ENCODE peak calls at places on chromosome 3, in seven cellular contexts. One of them, this sample, is unnamed.

GRCh38 chr3:35760147-35760546 is 120.8 kb downstream of the ARPP21 start:
- DNase-seq in G401: peak
- DNase-seq in NCI-H460: no peak
- DNase-seq in HT1080: no peak
- DNase-seq in HEK293T: no peak
- DNase-seq in aorta: no peak
- DNase-seq in substantia nigra: no peak
- DNase-seq in this sample: no peak

GRCh38 chr3:32245200-32245599 is 6.7 kb downstream of the CMTM8 start:
- DNase-seq in substantia nigra: no peak
- DNase-seq in NCI-H460: no peak
- DNase-seq in HEK293T: no peak
- DNase-seq in HT1080: no peak
- DNase-seq in G401: no peak
- DNase-seq in aorta: no peak
- DNase-seq in this sample: no peak

GRCh38 chr3:115549111-115549510 is 74.2 kb upstream of the GAP43 start:
- DNase-seq in substantia nigra: no peak
- DNase-seq in HEK293T: no peak
- DNase-seq in aorta: no peak
- DNase-seq in NCI-H460: no peak
- DNase-seq in G401: no peak
- DNase-seq in HT1080: no peak
- DNase-seq in this sample: no peak

GRCh38 chr3:110027446-110027845 is 690.1 kb upstream of the DPPA4 start:
- DNase-seq in HEK293T: no peak
- DNase-seq in HT1080: peak
- DNase-seq in NCI-H460: no peak
- DNase-seq in substantia nigra: no peak
- DNase-seq in aorta: no peak
- DNase-seq in G401: no peak
- DNase-seq in this sample: peak

GRCh38 chr3:12229896-12230295 is 59.0 kb upstream of the PPARG start:
- DNase-seq in NCI-H460: no peak
- DNase-seq in HEK293T: no peak
- DNase-seq in aorta: no peak
- DNase-seq in G401: no peak
- DNase-seq in substantia nigra: no peak
- DNase-seq in HT1080: no peak
- DNase-seq in this sample: no peak

GRCh38 chr3:141431411-141432378 is 55.1 kb upstream of the RASA2 start:
- DNase-seq in HEK293T: no peak
- DNase-seq in HT1080: no peak
- DNase-seq in substantia nigra: no peak
- DNase-seq in G401: no peak
- DNase-seq in aorta: no peak
- DNase-seq in NCI-H460: no peak
- DNase-seq in this sample: no peak

GRCh38 chr3:193894121-193894863 is 241.7 kb upstream of the HES1 start:
- DNase-seq in HEK293T: no peak
- DNase-seq in substantia nigra: no peak
- DNase-seq in aorta: no peak
- DNase-seq in HT1080: peak
- DNase-seq in NCI-H460: no peak
- DNase-seq in G401: no peak
- DNase-seq in this sample: no peak

GRCh38 chr3:102676424-102676823 is 241.6 kb downstream of the ZPLD1 start:
- DNase-seq in HEK293T: no peak
- DNase-seq in substantia nigra: no peak
- DNase-seq in aorta: no peak
- DNase-seq in HT1080: no peak
- DNase-seq in NCI-H460: no peak
- DNase-seq in G401: no peak
- DNase-seq in this sample: no peak

GRCh38 chr3:190424478-190425439 is 24.9 kb downstream of the TMEM207 start:
- DNase-seq in NCI-H460: peak
- DNase-seq in aorta: peak
- DNase-seq in HT1080: peak
- DNase-seq in HEK293T: peak
- DNase-seq in substantia nigra: peak
- DNase-seq in G401: peak
- DNase-seq in this sample: peak

GRCh38 chr3:110166791-110167190 is 829.4 kb upstream of the DPPA4 start:
- DNase-seq in aorta: no peak
- DNase-seq in HT1080: no peak
- DNase-seq in substantia nigra: no peak
- DNase-seq in NCI-H460: no peak
- DNase-seq in HEK293T: no peak
- DNase-seq in G401: no peak
- DNase-seq in this sample: no peak

This sample was measured in SJSA1.